ENCODE peak calls at places on chromosomes 4 and X, in ten cellular contexts. O is glutamatergic neuron, Z is GM23248, F is aorta, R is Peyer's patch, E is MCF 10A, Q is caudate nucleus, I is LoVo, S is sciatic nerve, C is Daoy. A is an unnamed sample.

GRCh38 chrX:119899125-119899524 is 3.4 kb downstream of the AKAP14 start:
- DNase-seq in C (no peak), O (no peak), Z (peak), R (no peak), F (no peak), S (peak), Q (no peak), E (no peak), I (no peak), A (no peak)

GRCh38 chr4:8115203-8115520 is 43.5 kb downstream of the ABLIM2 start:
- DNase-seq in Q (no peak), C (no peak), O (no peak), E (no peak), Z (no peak), S (no peak), R (no peak), I (no peak), F (no peak), A (no peak)

GRCh38 chr4:181432347-181432746 is 810.9 kb upstream of the TENM3 start:
- DNase-seq in R (no peak), E (no peak), S (no peak), I (no peak), C (no peak), Q (no peak), Z (no peak), F (no peak), O (peak), A (no peak)

GRCh38 chr4:76363556-76364290 is 57.2 kb downstream of the STBD1 start:
- DNase-seq in F (no peak), E (no peak), S (no peak), Z (peak), Q (no peak), O (no peak), R (no peak), C (no peak), I (no peak), A (no peak)

GRCh38 chrX:150036181-150036580 is 97.9 kb upstream of the EOLA2 start:
- DNase-seq in S (no peak), R (no peak), F (no peak), I (peak), Z (peak), C (peak), E (peak), Q (no peak), O (no peak), A (peak)

GRCh38 chrX:133921764-133922389 is 63.5 kb downstream of the GPC3 start:
- DNase-seq in C (peak), Q (peak), E (peak), F (no peak), O (peak), Z (peak), S (no peak), I (peak), R (peak), A (peak)

GRCh38 chr4:140156529-140157171 is 2.7 kb upstream of the MAML3 start:
- DNase-seq in S (no peak), F (no peak), C (no peak), O (no peak), Q (no peak), R (no peak), Z (no peak), I (no peak), E (no peak), A (no peak)

GRCh38 chr4:119833611-119834010 is 205.0 kb upstream of the PDE5A start:
- DNase-seq in E (no peak), I (no peak), O (no peak), C (no peak), R (no peak), S (no peak), F (no peak), Q (no peak), Z (peak), A (no peak)

GRCh38 chrX:15953801-15954200 is 99.2 kb upstream of the AP1S2 start:
- DNase-seq in Z (no peak), I (no peak), S (no peak), F (no peak), Q (no peak), E (no peak), R (no peak), O (no peak), C (no peak), A (no peak)

GRCh38 chr4:98887137-98887536 is 41.8 kb downstream of the EIF4E start:
- DNase-seq in R (no peak), S (no peak), O (no peak), I (no peak), E (no peak), Q (no peak), C (no peak), F (no peak), Z (no peak), A (no peak)

GRCh38 chr4:26105815-26106699 is 192.0 kb downstream of the SMIM20 start:
- DNase-seq in F (no peak), E (peak), R (no peak), C (peak), S (no peak), Z (peak), Q (no peak), O (no peak), I (peak), A (peak)

GRCh38 chr4:948936-949300 is 16.7 kb downstream of the TMEM175 start:
- DNase-seq in E (no peak), R (peak), Z (no peak), F (peak), O (no peak), Q (no peak), I (no peak), C (no peak), S (peak), A (no peak)

GRCh38 chr4:8160233-8160560 is 1.6 kb upstream of the ABLIM2 start:
- DNase-seq in Q (no peak), S (no peak), R (no peak), O (no peak), Z (no peak), F (peak), E (no peak), C (no peak), I (no peak), A (no peak)

GRCh38 chr4:128850252-128850651 is 40.8 kb downstream of the JADE1 start:
- DNase-seq in O (no peak), E (no peak), S (no peak), Q (no peak), Z (no peak), R (no peak), C (no peak), F (no peak), I (no peak), A (no peak)

GRCh38 chr4:76836860-76837564 is 60.9 kb downstream of the SOWAHB start:
- DNase-seq in Q (no peak), C (no peak), Z (no peak), E (no peak), F (peak), I (no peak), S (no peak), R (no peak), O (no peak), A (no peak)

GRCh38 chr4:8181844-8182243 is 17.2 kb upstream of the SH3TC1 start:
- DNase-seq in Q (no peak), E (no peak), I (peak), Z (no peak), R (peak), F (no peak), C (no peak), O (no peak), S (no peak), A (no peak)

GRCh38 chr4:179536694-179537093 is 2094.5 kb upstream of the AGA start:
- DNase-seq in Z (no peak), S (no peak), O (no peak), E (no peak), I (no peak), R (no peak), Q (no peak), C (no peak), F (no peak), A (no peak)